ENCODE peak calls at places on chromosomes 4 and X, in seven cellular contexts. L is GM12878, P is SK-N-SH, F is HepG2, A is GM12891, M is K562, G is H1. I is an unnamed sample.

GRCh38 chr4:26325191-26325590 is 4.4 kb downstream of the RBPJ start:
- DNase-seq in A (no peak), L (no peak), M (peak; percentile 51), P (peak; percentile 33), G (no peak), F (peak; percentile 42), I (no peak)

GRCh38 chr4:54695359-54696149 is 37.8 kb downstream of the KIT start:
- DNase-seq in M (no peak), L (no peak), F (no peak), P (no peak), A (no peak), G (no peak), I (no peak)

GRCh38 chr4:88533937-88534750 is 10.6 kb upstream of the PYURF start:
- DNase-seq in F (no peak), M (no peak), G (no peak), L (no peak), P (no peak), A (no peak), I (no peak)

GRCh38 chr4:179465131-179465797 is 2023.0 kb upstream of the AGA start:
- DNase-seq in F (no peak), L (no peak), M (peak; percentile 4), P (no peak), G (peak; percentile 17), A (no peak), I (no peak)

GRCh38 chr4:41143721-41144379 is 70.5 kb downstream of the APBB2 start:
- DNase-seq in L (no peak), F (no peak), P (no peak), M (no peak), G (no peak), A (no peak), I (no peak)

GRCh38 chrX:131812847-131813825 is 210.0 kb upstream of the STK26 start:
- DNase-seq in A (no peak), P (peak; percentile 36), M (peak; percentile 71), F (no peak), L (peak; percentile 92), G (no peak), I (peak; percentile 42)

GRCh38 chrX:63434665-63435064 is 83.5 kb upstream of the SPIN4 start:
- DNase-seq in A (no peak), F (no peak), M (peak; percentile 85), P (no peak), G (no peak), L (no peak), I (no peak)

GRCh38 chr4:85209161-85209560 is 242.7 kb upstream of the WDFY3 start:
- DNase-seq in P (no peak), A (no peak), F (no peak), G (no peak), M (no peak), L (no peak), I (no peak)

GRCh38 chr4:30754021-30754420 is 33.9 kb downstream of the PCDH7 start:
- DNase-seq in P (no peak), G (no peak), F (no peak), L (no peak), A (no peak), M (no peak), I (no peak)

GRCh38 chrX:625137-625691 is 5.4 kb upstream of the SHOX start:
- DNase-seq in A (no peak), G (no peak), F (no peak), M (no peak), L (no peak), P (no peak), I (no peak)

GRCh38 chr4:172892300-172892699 is 276.3 kb upstream of the GALNT7 start:
- DNase-seq in G (peak; percentile 17), F (no peak), P (no peak), M (peak; percentile 45), A (no peak), L (no peak), I (no peak)

DNA sequence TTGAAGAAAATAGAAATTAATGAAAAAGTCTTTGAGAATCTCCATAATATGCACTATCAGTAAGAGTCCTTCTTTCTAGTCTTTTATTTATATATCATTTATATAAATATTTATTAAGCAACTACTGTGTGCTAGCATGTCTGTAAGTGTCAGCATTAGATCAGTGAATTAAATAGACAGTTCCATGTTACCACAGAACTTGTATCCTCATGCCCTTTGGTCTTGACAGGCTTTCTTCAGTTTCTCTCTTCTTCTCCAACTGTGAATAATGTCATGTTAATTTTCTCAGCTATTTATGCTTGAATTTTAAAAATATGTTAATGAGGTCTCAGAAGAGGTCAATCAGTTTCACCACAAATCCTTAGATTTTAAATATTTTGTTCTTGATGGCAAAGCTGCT is 389.6 kb upstream of the TRAM1L1 start:
- DNase-seq in G (no peak), A (no peak), P (no peak), F (no peak), L (no peak), M (no peak), I (no peak)
- TF ChIP-seq TAF1 in G (no peak), A (no peak), P (no peak), F (no peak), L (no peak), M (no peak), I (no peak)

GRCh38 chr4:113674733-113675132 is 86.8 kb downstream of the CAMK2D start:
- DNase-seq in L (no peak), A (no peak), M (no peak), P (no peak), G (no peak), F (no peak), I (no peak)

GRCh38 chr4:113678651-113679050 is 82.9 kb downstream of the CAMK2D start:
- DNase-seq in A (no peak), L (no peak), G (no peak), M (no peak), P (no peak), F (no peak), I (no peak)

GRCh38 chr4:113674251-113674650 is 87.3 kb downstream of the CAMK2D start:
- DNase-seq in G (no peak), M (no peak), F (no peak), A (no peak), L (no peak), P (no peak), I (no peak)

GRCh38 chr4:113675731-113676707 is 85.5 kb downstream of the CAMK2D start:
- DNase-seq in F (peak; percentile 21), L (no peak), A (no peak), M (no peak), P (no peak), G (no peak), I (no peak)

GRCh38 chr4:113677333-113677732 is 84.2 kb downstream of the CAMK2D start:
- DNase-seq in P (no peak), L (no peak), F (no peak), M (no peak), G (no peak), A (no peak), I (no peak)
- TF ChIP-seq TAF1 in P (no peak), L (no peak), F (no peak), M (no peak), G (no peak), A (no peak), I (no peak)

GRCh38 chr4:70855464-70855863 is 15.8 kb upstream of the GRSF1 start:
- DNase-seq in A (no peak), P (no peak), M (peak; percentile 51), F (no peak), L (no peak), G (no peak), I (no peak)
- TF ChIP-seq TAF1 in A (no peak), P (no peak), M (no peak), F (no peak), L (no peak), G (no peak), I (no peak)

DNA sequence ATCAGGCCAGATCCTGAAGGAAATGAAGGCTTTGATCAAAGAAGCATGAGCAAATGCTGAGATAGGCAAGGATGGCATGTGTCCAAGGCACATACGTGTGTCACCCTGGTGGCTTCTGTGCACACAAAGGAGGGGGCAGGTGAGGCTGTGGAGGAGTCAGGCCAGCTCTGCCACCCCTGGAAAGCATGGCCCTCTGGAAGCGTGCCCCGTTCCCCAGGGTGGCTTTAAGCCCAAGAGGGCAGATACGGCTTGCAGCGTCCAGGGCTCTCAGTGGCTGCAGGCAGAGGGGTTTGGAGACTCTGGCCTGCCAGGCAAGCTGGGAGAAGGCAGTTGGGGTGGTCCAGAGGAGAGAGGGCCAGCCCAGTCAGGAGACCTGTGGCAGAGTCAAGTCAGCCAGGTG is 25.6 kb downstream of the PNMA6E start:
- DNase-seq in A (no peak), F (no peak), G (no peak), L (no peak), M (no peak), P (no peak), I (no peak)
- TF ChIP-seq TAF1 in A (no peak), F (no peak), G (no peak), L (no peak), M (no peak), P (no peak), I (no peak)

GRCh38 chr4:147589586-147589985 is 27.6 kb upstream of the TMEM184C start:
- DNase-seq in A (no peak), F (no peak), P (no peak), M (no peak), G (no peak), L (no peak), I (no peak)
- TF ChIP-seq TAF1 in A (no peak), F (no peak), P (no peak), M (no peak), G (no peak), L (no peak), I (no peak)

GRCh38 chr4:5220028-5220427 is 168.7 kb downstream of the STK32B start:
- DNase-seq in P (no peak), G (no peak), A (no peak), M (peak; percentile 25), F (no peak), L (no peak), I (no peak)

GRCh38 chr4:5218376-5219069 is 167.2 kb downstream of the STK32B start:
- DNase-seq in F (no peak), L (no peak), A (no peak), M (no peak), G (no peak), P (no peak), I (no peak)

GRCh38 chr4:5222047-5222446 is 170.8 kb downstream of the STK32B start:
- DNase-seq in A (no peak), F (no peak), M (no peak), G (no peak), P (no peak), L (no peak), I (no peak)

GRCh38 chr4:5222951-5223350 is 171.7 kb downstream of the STK32B start:
- DNase-seq in M (no peak), G (no peak), P (no peak), L (no peak), A (no peak), F (no peak), I (no peak)

GRCh38 chr4:5224340-5224739 is 173.1 kb downstream of the STK32B start:
- DNase-seq in L (no peak), P (no peak), F (no peak), G (no peak), A (no peak), M (no peak), I (no peak)
- TF ChIP-seq TAF1 in L (no peak), P (no peak), F (no peak), G (no peak), A (no peak), M (no peak), I (no peak)